ENCODE peak calls at places on chromosomes 2 and 18, in seven cellular contexts. One of them, this sample, is unnamed.

GRCh38 chr2:50995610-50996009 is 36.3 kb downstream of the NRXN1 start:
- DNase-seq in mesenchymal stem cell: peak
- DNase-seq in IMR-90: peak
- DNase-seq in H9: no peak
- DNase-seq in H1: no peak
- DNase-seq in trophoblast cell: no peak
- DNase-seq in neuronal stem cell: no peak
- DNase-seq in this sample: no peak

GRCh38 chr18:51133580-51134160 is 63.8 kb downstream of the MEX3C start:
- DNase-seq in mesenchymal stem cell: no peak
- DNase-seq in IMR-90: no peak
- DNase-seq in H9: no peak
- DNase-seq in H1: no peak
- DNase-seq in trophoblast cell: no peak
- DNase-seq in neuronal stem cell: no peak
- DNase-seq in this sample: no peak

GRCh38 chr2:85907671-85908157 is 18.9 kb upstream of the ST3GAL5 start:
- DNase-seq in mesenchymal stem cell: no peak
- DNase-seq in IMR-90: peak
- DNase-seq in H9: no peak
- DNase-seq in H1: no peak
- DNase-seq in trophoblast cell: no peak
- DNase-seq in neuronal stem cell: no peak
- DNase-seq in this sample: no peak

GRCh38 chr2:195620499-195620898 is 36.5 kb upstream of the SLC39A10 start:
- DNase-seq in mesenchymal stem cell: peak
- DNase-seq in IMR-90: peak
- DNase-seq in H9: no peak
- DNase-seq in H1: no peak
- DNase-seq in trophoblast cell: peak
- DNase-seq in neuronal stem cell: no peak
- DNase-seq in this sample: no peak

GRCh38 chr2:192122946-192123345 is 71.8 kb downstream of the TMEFF2 start:
- DNase-seq in mesenchymal stem cell: no peak
- DNase-seq in IMR-90: no peak
- DNase-seq in H9: no peak
- DNase-seq in H1: no peak
- DNase-seq in trophoblast cell: no peak
- DNase-seq in neuronal stem cell: no peak
- DNase-seq in this sample: no peak

GRCh38 chr2:1816414-1816911 is 72.1 kb upstream of the PXDN start:
- DNase-seq in mesenchymal stem cell: no peak
- DNase-seq in IMR-90: peak
- DNase-seq in H9: no peak
- DNase-seq in H1: no peak
- DNase-seq in trophoblast cell: no peak
- DNase-seq in neuronal stem cell: no peak
- DNase-seq in this sample: no peak

GRCh38 chr2:239315308-239315707 is 85.5 kb downstream of the HDAC4 start:
- DNase-seq in mesenchymal stem cell: no peak
- DNase-seq in IMR-90: no peak
- DNase-seq in H9: peak
- DNase-seq in H1: no peak
- DNase-seq in trophoblast cell: no peak
- DNase-seq in neuronal stem cell: no peak
- DNase-seq in this sample: no peak

GRCh38 chr18:61322265-61322873 is 10.9 kb upstream of the CDH20 start:
- DNase-seq in mesenchymal stem cell: peak
- DNase-seq in IMR-90: peak
- DNase-seq in H9: peak
- DNase-seq in H1: no peak
- DNase-seq in trophoblast cell: peak
- DNase-seq in neuronal stem cell: peak
- DNase-seq in this sample: peak

GRCh38 chr2:138023298-138023697 is 59.0 kb downstream of the HNMT start:
- DNase-seq in mesenchymal stem cell: peak
- DNase-seq in IMR-90: no peak
- DNase-seq in H9: no peak
- DNase-seq in H1: no peak
- DNase-seq in trophoblast cell: no peak
- DNase-seq in neuronal stem cell: no peak
- DNase-seq in this sample: no peak

GRCh38 chr2:144522741-144523605 is 3.1 kb upstream of the ZEB2 start:
- DNase-seq in mesenchymal stem cell: no peak
- DNase-seq in IMR-90: no peak
- DNase-seq in H9: peak
- DNase-seq in H1: no peak
- DNase-seq in trophoblast cell: no peak
- DNase-seq in neuronal stem cell: no peak
- DNase-seq in this sample: peak

GRCh38 chr2:217060516-217060915 is 200.7 kb upstream of the TNP1 start:
- DNase-seq in mesenchymal stem cell: no peak
- DNase-seq in IMR-90: no peak
- DNase-seq in H9: no peak
- DNase-seq in H1: no peak
- DNase-seq in trophoblast cell: no peak
- DNase-seq in neuronal stem cell: no peak
- DNase-seq in this sample: no peak

GRCh38 chr2:174176898-174177297 is 71.4 kb downstream of the OLA1 start:
- DNase-seq in mesenchymal stem cell: no peak
- DNase-seq in IMR-90: peak
- DNase-seq in H9: no peak
- DNase-seq in H1: no peak
- DNase-seq in trophoblast cell: peak
- DNase-seq in neuronal stem cell: peak
- DNase-seq in this sample: peak

GRCh38 chr2:201779996-201780673 is 598 bp downstream of the ALS2 start:
- DNase-seq in mesenchymal stem cell: peak
- DNase-seq in IMR-90: no peak
- DNase-seq in H9: no peak
- DNase-seq in H1: no peak
- DNase-seq in trophoblast cell: no peak
- DNase-seq in neuronal stem cell: no peak
- DNase-seq in this sample: no peak

GRCh38 chr2:95388878-95389255 is 13.6 kb upstream of the FAHD2A start:
- DNase-seq in mesenchymal stem cell: no peak
- DNase-seq in IMR-90: no peak
- DNase-seq in H9: no peak
- DNase-seq in H1: no peak
- DNase-seq in trophoblast cell: no peak
- DNase-seq in neuronal stem cell: no peak
- DNase-seq in this sample: no peak

GRCh38 chr2:101967826-101968498 is 23.8 kb upstream of the IL1R2 start:
- DNase-seq in mesenchymal stem cell: no peak
- DNase-seq in IMR-90: no peak
- DNase-seq in H9: no peak
- DNase-seq in H1: no peak
- DNase-seq in trophoblast cell: no peak
- DNase-seq in neuronal stem cell: no peak
- DNase-seq in this sample: no peak

GRCh38 chr2:152499921-152500320 is 164.9 kb downstream of the FMNL2 start:
- DNase-seq in mesenchymal stem cell: peak
- DNase-seq in IMR-90: peak
- DNase-seq in H9: no peak
- DNase-seq in H1: no peak
- DNase-seq in trophoblast cell: peak
- DNase-seq in neuronal stem cell: no peak
- DNase-seq in this sample: no peak

GRCh38 chr2:15363142-15363541 is 198.0 kb downstream of the NBAS start:
- DNase-seq in mesenchymal stem cell: peak
- DNase-seq in IMR-90: peak
- DNase-seq in H9: no peak
- DNase-seq in H1: no peak
- DNase-seq in trophoblast cell: peak
- DNase-seq in neuronal stem cell: no peak
- DNase-seq in this sample: peak

GRCh38 chr2:96115631-96116423 is 544 bp downstream of the ADRA2B start:
- DNase-seq in mesenchymal stem cell: no peak
- DNase-seq in IMR-90: no peak
- DNase-seq in H9: no peak
- DNase-seq in H1: no peak
- DNase-seq in trophoblast cell: no peak
- DNase-seq in neuronal stem cell: no peak
- DNase-seq in this sample: no peak

GRCh38 chr2:192328297-192328696 is 133.6 kb upstream of the TMEFF2 start:
- DNase-seq in mesenchymal stem cell: no peak
- DNase-seq in IMR-90: no peak
- DNase-seq in H9: no peak
- DNase-seq in H1: no peak
- DNase-seq in trophoblast cell: no peak
- DNase-seq in neuronal stem cell: no peak
- DNase-seq in this sample: no peak

GRCh38 chr2:69390474-69390873 is 3.4 kb upstream of the GFPT1 start:
- DNase-seq in mesenchymal stem cell: no peak
- DNase-seq in IMR-90: no peak
- DNase-seq in H9: no peak
- DNase-seq in H1: no peak
- DNase-seq in trophoblast cell: no peak
- DNase-seq in neuronal stem cell: no peak
- DNase-seq in this sample: no peak

GRCh38 chr2:200987137-200987536 is 23.7 kb upstream of the ORC2 start:
- DNase-seq in mesenchymal stem cell: no peak
- DNase-seq in IMR-90: no peak
- DNase-seq in H9: no peak
- DNase-seq in H1: no peak
- DNase-seq in trophoblast cell: no peak
- DNase-seq in neuronal stem cell: no peak
- DNase-seq in this sample: no peak

GRCh38 chr2:33240178-33240577 is 236.3 kb upstream of the RASGRP3 start:
- DNase-seq in mesenchymal stem cell: peak
- DNase-seq in IMR-90: peak
- DNase-seq in H9: no peak
- DNase-seq in H1: no peak
- DNase-seq in trophoblast cell: peak
- DNase-seq in neuronal stem cell: no peak
- DNase-seq in this sample: peak

GRCh38 chr2:175877845-175878563 is 124.1 kb downstream of the LNPK start:
- DNase-seq in mesenchymal stem cell: no peak
- DNase-seq in IMR-90: peak
- DNase-seq in H9: no peak
- DNase-seq in H1: no peak
- DNase-seq in trophoblast cell: no peak
- DNase-seq in neuronal stem cell: no peak
- DNase-seq in this sample: no peak

DNA sequence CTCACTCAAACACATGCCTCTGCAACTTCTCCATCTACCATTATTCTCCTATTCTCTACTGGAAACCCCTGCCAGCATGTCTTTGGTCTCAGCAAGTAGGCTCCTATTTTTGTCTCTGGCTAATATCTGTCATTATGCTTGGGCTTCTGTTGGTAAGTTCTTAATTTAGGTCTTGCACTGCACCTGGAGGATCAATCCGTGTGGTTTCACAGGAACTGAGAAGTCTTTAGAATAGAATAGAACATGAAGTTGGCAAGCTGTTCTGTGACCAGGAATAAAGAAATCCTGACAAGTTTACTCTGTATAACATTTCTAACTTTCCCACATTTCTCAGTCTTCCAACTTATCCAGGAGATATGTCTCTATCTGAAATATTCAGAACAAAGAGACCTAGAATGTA is 219.5 kb upstream of the GYPC start:
- DNase-seq in mesenchymal stem cell: no peak
- DNase-seq in IMR-90: no peak
- DNase-seq in H9: no peak
- DNase-seq in H1: no peak
- DNase-seq in trophoblast cell: no peak
- DNase-seq in neuronal stem cell: no peak
- DNase-seq in this sample: no peak
- H2BK5ac ChIP-seq in mesenchymal stem cell: no peak
- H2BK5ac ChIP-seq in IMR-90: no peak
- H2BK5ac ChIP-seq in H9: no peak
- H2BK5ac ChIP-seq in H1: no peak
- H2BK5ac ChIP-seq in trophoblast cell: no peak
- H2BK5ac ChIP-seq in neuronal stem cell: no peak
- H2BK5ac ChIP-seq in this sample: no peak

GRCh38 chr18:9221040-9221439 is 84.5 kb downstream of the ANKRD12 start:
- DNase-seq in mesenchymal stem cell: no peak
- DNase-seq in IMR-90: no peak
- DNase-seq in H9: no peak
- DNase-seq in H1: no peak
- DNase-seq in trophoblast cell: no peak
- DNase-seq in neuronal stem cell: no peak
- DNase-seq in this sample: no peak

GRCh38 chr18:9216459-9216858 is 79.9 kb downstream of the ANKRD12 start:
- DNase-seq in mesenchymal stem cell: no peak
- DNase-seq in IMR-90: no peak
- DNase-seq in H9: no peak
- DNase-seq in H1: no peak
- DNase-seq in trophoblast cell: no peak
- DNase-seq in neuronal stem cell: no peak
- DNase-seq in this sample: no peak

GRCh38 chr18:9215221-9215933 is 78.8 kb downstream of the ANKRD12 start:
- DNase-seq in mesenchymal stem cell: peak
- DNase-seq in IMR-90: no peak
- DNase-seq in H9: no peak
- DNase-seq in H1: no peak
- DNase-seq in trophoblast cell: no peak
- DNase-seq in neuronal stem cell: no peak
- DNase-seq in this sample: no peak

GRCh38 chr18:9221661-9222060 is 85.1 kb downstream of the ANKRD12 start:
- DNase-seq in mesenchymal stem cell: no peak
- DNase-seq in IMR-90: no peak
- DNase-seq in H9: no peak
- DNase-seq in H1: no peak
- DNase-seq in trophoblast cell: no peak
- DNase-seq in neuronal stem cell: no peak
- DNase-seq in this sample: no peak

DNA sequence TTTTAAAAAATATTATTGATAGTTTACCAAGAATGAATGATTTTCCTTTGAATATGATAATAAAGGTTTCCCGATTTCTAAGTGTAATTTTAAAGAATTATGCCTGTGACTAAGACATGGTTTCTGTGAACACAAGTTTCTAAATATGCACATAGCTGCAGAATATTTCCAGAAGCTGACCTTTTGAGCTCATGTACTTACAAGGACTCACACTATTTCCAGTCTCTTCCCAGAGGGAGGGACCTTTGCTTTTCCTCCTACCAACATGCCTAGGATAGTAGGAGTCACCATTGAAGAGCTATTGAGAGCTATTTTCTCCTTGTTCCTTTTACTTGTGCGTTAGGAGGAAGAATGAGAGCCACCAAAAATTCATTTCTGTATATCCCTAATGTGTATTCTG is 81.5 kb downstream of the ANKRD12 start:
- DNase-seq in mesenchymal stem cell: peak
- DNase-seq in IMR-90: peak
- DNase-seq in H9: no peak
- DNase-seq in H1: no peak
- DNase-seq in trophoblast cell: no peak
- DNase-seq in neuronal stem cell: no peak
- DNase-seq in this sample: no peak
- H2BK120ac ChIP-seq in mesenchymal stem cell: no peak
- H2BK120ac ChIP-seq in IMR-90: no peak
- H2BK120ac ChIP-seq in H9: no peak
- H2BK120ac ChIP-seq in H1: no peak
- H2BK120ac ChIP-seq in trophoblast cell: no peak
- H2BK120ac ChIP-seq in neuronal stem cell: no peak
- H2BK120ac ChIP-seq in this sample: no peak

GRCh38 chr2:127697482-127698180 is 3.7 kb upstream of the SFT2D3 start:
- DNase-seq in mesenchymal stem cell: no peak
- DNase-seq in IMR-90: no peak
- DNase-seq in H9: no peak
- DNase-seq in H1: no peak
- DNase-seq in trophoblast cell: no peak
- DNase-seq in neuronal stem cell: no peak
- DNase-seq in this sample: no peak
- H2BK5ac ChIP-seq in mesenchymal stem cell: no peak
- H2BK5ac ChIP-seq in IMR-90: no peak
- H2BK5ac ChIP-seq in H9: no peak
- H2BK5ac ChIP-seq in H1: no peak
- H2BK5ac ChIP-seq in trophoblast cell: no peak
- H2BK5ac ChIP-seq in neuronal stem cell: no peak
- H2BK5ac ChIP-seq in this sample: no peak

GRCh38 chr2:157444643-157445040 is 753 bp upstream of the CYTIP start:
- DNase-seq in mesenchymal stem cell: no peak
- DNase-seq in IMR-90: no peak
- DNase-seq in H9: no peak
- DNase-seq in H1: no peak
- DNase-seq in trophoblast cell: no peak
- DNase-seq in neuronal stem cell: no peak
- DNase-seq in this sample: no peak
- H2BK120ac ChIP-seq in mesenchymal stem cell: no peak
- H2BK120ac ChIP-seq in IMR-90: no peak
- H2BK120ac ChIP-seq in H9: no peak
- H2BK120ac ChIP-seq in H1: no peak
- H2BK120ac ChIP-seq in trophoblast cell: no peak
- H2BK120ac ChIP-seq in neuronal stem cell: no peak
- H2BK120ac ChIP-seq in this sample: no peak